ENCODE peak calls at places on chromosomes 12 and 14, in ten cellular contexts. One of them, this sample, is unnamed.

GRCh38 chr14:64628940-64629403 is 75.3 kb upstream of the PLEKHG3 start:
- DNase-seq in prostate gland: no peak
- DNase-seq in foreskin fibroblast: peak
- DNase-seq in colonic mucosa: no peak
- DNase-seq in cardiac fibroblast: peak
- DNase-seq in HFF-Myc: peak
- DNase-seq in AG09309: peak
- DNase-seq in right lobe of liver: no peak
- DNase-seq in tibial artery: no peak
- DNase-seq in OCI-LY7: no peak
- DNase-seq in this sample: no peak

GRCh38 chr12:9669534-9669933 is at the start of gene CLEC2D:
- DNase-seq in foreskin fibroblast: no peak
- DNase-seq in cardiac fibroblast: no peak
- DNase-seq in AG09309: no peak
- DNase-seq in OCI-LY7: peak
- DNase-seq in tibial artery: no peak
- DNase-seq in right lobe of liver: no peak
- DNase-seq in colonic mucosa: no peak
- DNase-seq in HFF-Myc: no peak
- DNase-seq in prostate gland: no peak
- DNase-seq in this sample: peak

GRCh38 chr12:59115526-59115925 is 195.2 kb upstream of the LRIG3 start:
- DNase-seq in HFF-Myc: no peak
- DNase-seq in AG09309: peak
- DNase-seq in right lobe of liver: no peak
- DNase-seq in OCI-LY7: no peak
- DNase-seq in foreskin fibroblast: peak
- DNase-seq in tibial artery: no peak
- DNase-seq in colonic mucosa: no peak
- DNase-seq in cardiac fibroblast: no peak
- DNase-seq in prostate gland: no peak
- DNase-seq in this sample: no peak

GRCh38 chr12:54160807-54161480 is 27.8 kb downstream of the SMUG1 start:
- DNase-seq in cardiac fibroblast: no peak
- DNase-seq in prostate gland: peak
- DNase-seq in HFF-Myc: no peak
- DNase-seq in AG09309: no peak
- DNase-seq in right lobe of liver: no peak
- DNase-seq in OCI-LY7: no peak
- DNase-seq in colonic mucosa: no peak
- DNase-seq in foreskin fibroblast: no peak
- DNase-seq in tibial artery: no peak
- DNase-seq in this sample: no peak

GRCh38 chr14:61188196-61188595 is 92.9 kb downstream of the TMEM30B start:
- DNase-seq in prostate gland: peak
- DNase-seq in HFF-Myc: no peak
- DNase-seq in foreskin fibroblast: peak
- DNase-seq in AG09309: no peak
- DNase-seq in OCI-LY7: no peak
- DNase-seq in colonic mucosa: no peak
- DNase-seq in tibial artery: peak
- DNase-seq in right lobe of liver: peak
- DNase-seq in cardiac fibroblast: peak
- DNase-seq in this sample: no peak

GRCh38 chr12:31923063-31923412 is 36.2 kb upstream of the RESF1 start:
- DNase-seq in right lobe of liver: no peak
- DNase-seq in colonic mucosa: no peak
- DNase-seq in prostate gland: no peak
- DNase-seq in HFF-Myc: no peak
- DNase-seq in tibial artery: no peak
- DNase-seq in AG09309: no peak
- DNase-seq in OCI-LY7: peak
- DNase-seq in cardiac fibroblast: no peak
- DNase-seq in foreskin fibroblast: no peak
- DNase-seq in this sample: no peak

GRCh38 chr14:26444745-26445144 is 153.1 kb downstream of the NOVA1 start:
- DNase-seq in HFF-Myc: no peak
- DNase-seq in colonic mucosa: no peak
- DNase-seq in tibial artery: no peak
- DNase-seq in right lobe of liver: no peak
- DNase-seq in OCI-LY7: no peak
- DNase-seq in cardiac fibroblast: peak
- DNase-seq in foreskin fibroblast: no peak
- DNase-seq in AG09309: no peak
- DNase-seq in prostate gland: no peak
- DNase-seq in this sample: no peak

GRCh38 chr14:101246894-101247853 is 314.1 kb upstream of the DIO3 start:
- DNase-seq in cardiac fibroblast: no peak
- DNase-seq in HFF-Myc: no peak
- DNase-seq in colonic mucosa: peak
- DNase-seq in foreskin fibroblast: no peak
- DNase-seq in prostate gland: no peak
- DNase-seq in right lobe of liver: no peak
- DNase-seq in tibial artery: no peak
- DNase-seq in OCI-LY7: no peak
- DNase-seq in AG09309: no peak
- DNase-seq in this sample: no peak

GRCh38 chr14:44374906-44375305 is 132.2 kb downstream of the FSCB start:
- DNase-seq in tibial artery: no peak
- DNase-seq in AG09309: no peak
- DNase-seq in HFF-Myc: no peak
- DNase-seq in colonic mucosa: no peak
- DNase-seq in right lobe of liver: no peak
- DNase-seq in foreskin fibroblast: no peak
- DNase-seq in prostate gland: no peak
- DNase-seq in OCI-LY7: no peak
- DNase-seq in cardiac fibroblast: no peak
- DNase-seq in this sample: no peak

DNA sequence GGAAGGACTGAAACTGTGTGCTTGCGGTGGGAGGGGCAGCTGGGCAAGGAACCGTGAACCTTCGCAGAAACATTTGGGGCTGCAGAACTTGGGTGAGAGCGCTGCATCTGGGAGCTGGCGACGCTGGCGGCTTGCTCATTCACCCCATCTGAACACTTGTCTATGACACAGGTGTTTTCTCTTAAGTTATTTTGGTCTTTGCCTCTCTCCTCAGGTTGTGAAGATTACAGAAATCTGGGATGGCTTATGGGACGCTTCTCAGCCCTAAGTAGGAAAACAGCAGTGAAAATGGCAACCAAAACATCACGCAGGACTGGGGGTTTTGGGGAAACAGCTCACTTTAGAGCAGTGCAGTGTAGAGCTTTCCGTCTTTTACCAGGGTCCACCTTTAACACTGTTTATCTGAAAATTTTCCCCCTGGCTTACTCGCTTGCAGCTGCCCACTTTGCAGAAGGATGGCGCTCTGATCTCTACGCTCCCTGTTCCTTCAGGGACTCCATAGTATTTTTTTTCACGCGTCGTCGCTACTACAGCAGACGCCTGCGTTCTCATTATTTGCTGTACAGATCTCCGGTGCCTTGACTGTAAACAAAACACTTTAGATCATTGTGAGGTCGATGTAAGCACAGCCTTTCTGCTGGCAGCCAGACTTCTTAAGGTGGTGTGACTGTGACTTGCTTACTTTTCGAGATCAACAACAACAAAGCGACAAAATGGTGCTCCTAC is 2.7 kb upstream of the CDKN1B start:
- DNase-seq in tibial artery: no peak
- DNase-seq in HFF-Myc: no peak
- DNase-seq in colonic mucosa: peak
- DNase-seq in prostate gland: peak
- DNase-seq in foreskin fibroblast: no peak
- DNase-seq in right lobe of liver: peak
- DNase-seq in AG09309: no peak
- DNase-seq in OCI-LY7: peak
- DNase-seq in cardiac fibroblast: peak
- DNase-seq in this sample: peak
- TF ChIP-seq CTCF in tibial artery: no peak
- TF ChIP-seq CTCF in HFF-Myc: peak
- TF ChIP-seq CTCF in colonic mucosa: peak
- TF ChIP-seq CTCF in prostate gland: peak
- TF ChIP-seq CTCF in foreskin fibroblast: peak
- TF ChIP-seq CTCF in right lobe of liver: no peak
- TF ChIP-seq CTCF in AG09309: no peak
- TF ChIP-seq CTCF in OCI-LY7: peak
- TF ChIP-seq CTCF in cardiac fibroblast: peak
- TF ChIP-seq CTCF in this sample: peak

GRCh38 chr12:124165695-124166094 is 129.2 kb upstream of the RFLNA start:
- DNase-seq in right lobe of liver: no peak
- DNase-seq in foreskin fibroblast: no peak
- DNase-seq in AG09309: no peak
- DNase-seq in HFF-Myc: no peak
- DNase-seq in OCI-LY7: no peak
- DNase-seq in colonic mucosa: no peak
- DNase-seq in prostate gland: no peak
- DNase-seq in cardiac fibroblast: no peak
- DNase-seq in tibial artery: no peak
- DNase-seq in this sample: no peak

GRCh38 chr12:124160102-124160501 is 134.8 kb upstream of the RFLNA start:
- DNase-seq in colonic mucosa: no peak
- DNase-seq in HFF-Myc: no peak
- DNase-seq in foreskin fibroblast: no peak
- DNase-seq in prostate gland: no peak
- DNase-seq in cardiac fibroblast: peak
- DNase-seq in AG09309: no peak
- DNase-seq in right lobe of liver: no peak
- DNase-seq in tibial artery: no peak
- DNase-seq in OCI-LY7: no peak
- DNase-seq in this sample: no peak

GRCh38 chr12:124159655-124160054 is 135.2 kb upstream of the RFLNA start:
- DNase-seq in cardiac fibroblast: no peak
- DNase-seq in HFF-Myc: no peak
- DNase-seq in AG09309: no peak
- DNase-seq in tibial artery: no peak
- DNase-seq in prostate gland: no peak
- DNase-seq in right lobe of liver: no peak
- DNase-seq in OCI-LY7: no peak
- DNase-seq in colonic mucosa: peak
- DNase-seq in foreskin fibroblast: no peak
- DNase-seq in this sample: no peak

GRCh38 chr12:124167141-124167540 is 127.8 kb upstream of the RFLNA start:
- DNase-seq in foreskin fibroblast: no peak
- DNase-seq in OCI-LY7: no peak
- DNase-seq in cardiac fibroblast: no peak
- DNase-seq in colonic mucosa: no peak
- DNase-seq in AG09309: no peak
- DNase-seq in HFF-Myc: no peak
- DNase-seq in tibial artery: no peak
- DNase-seq in prostate gland: no peak
- DNase-seq in right lobe of liver: no peak
- DNase-seq in this sample: no peak

DNA sequence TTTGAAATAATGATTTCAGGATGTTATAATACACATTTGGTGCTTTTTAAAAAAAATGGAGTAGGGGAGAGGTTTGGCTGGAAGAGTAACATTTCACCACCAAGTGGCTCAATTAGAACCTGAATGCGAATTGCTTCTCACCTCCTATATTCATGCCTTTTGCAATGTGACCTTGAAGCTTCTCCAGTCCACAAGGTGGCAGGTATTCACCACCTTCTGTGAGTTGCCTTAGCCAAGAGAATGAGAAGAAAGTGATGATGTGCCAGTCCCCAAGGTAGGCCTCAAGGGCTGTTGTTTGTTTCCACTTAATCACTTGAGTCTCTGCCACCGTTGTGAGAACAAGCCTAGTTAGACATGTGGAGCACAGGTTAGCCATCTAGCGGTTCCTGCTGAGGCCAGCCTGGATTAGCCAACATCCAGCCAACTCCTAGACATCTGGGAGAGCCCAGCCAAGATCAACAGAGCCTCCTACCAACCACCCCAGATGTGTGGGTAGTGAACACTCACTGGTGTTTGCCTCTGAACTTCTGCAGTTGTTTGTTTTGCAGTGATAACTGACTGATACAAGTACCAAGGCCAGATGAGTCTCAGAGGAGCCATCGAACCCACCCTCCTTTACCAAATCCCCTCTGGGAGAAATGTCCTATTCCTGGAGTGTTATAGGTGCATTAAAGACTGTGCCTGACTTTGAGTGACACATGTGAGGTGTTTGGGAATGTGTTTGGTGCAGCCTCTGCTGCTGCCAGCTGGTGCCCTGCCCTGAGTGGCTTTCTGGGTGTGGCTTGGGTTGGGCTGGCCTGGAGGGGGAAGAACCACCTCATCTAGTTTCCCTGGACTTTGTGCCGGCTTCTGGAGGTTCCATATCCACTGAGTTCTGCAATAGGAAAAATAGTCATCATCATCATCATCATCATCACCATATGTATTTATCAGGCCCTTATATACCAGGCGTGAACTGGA is 132.5 kb upstream of the RFLNA start:
- DNase-seq in AG09309: no peak
- DNase-seq in prostate gland: no peak
- DNase-seq in foreskin fibroblast: no peak
- DNase-seq in right lobe of liver: no peak
- DNase-seq in OCI-LY7: peak
- DNase-seq in cardiac fibroblast: no peak
- DNase-seq in tibial artery: no peak
- DNase-seq in HFF-Myc: no peak
- DNase-seq in colonic mucosa: peak
- DNase-seq in this sample: no peak
- TF ChIP-seq CTCF in AG09309: no peak
- TF ChIP-seq CTCF in prostate gland: peak
- TF ChIP-seq CTCF in foreskin fibroblast: no peak
- TF ChIP-seq CTCF in right lobe of liver: no peak
- TF ChIP-seq CTCF in OCI-LY7: peak
- TF ChIP-seq CTCF in cardiac fibroblast: no peak
- TF ChIP-seq CTCF in tibial artery: no peak
- TF ChIP-seq CTCF in HFF-Myc: no peak
- TF ChIP-seq CTCF in colonic mucosa: no peak
- TF ChIP-seq CTCF in this sample: no peak

GRCh38 chr12:48903982-48904411 is 21.3 kb downstream of the FKBP11 start:
- DNase-seq in tibial artery: peak
- DNase-seq in OCI-LY7: peak
- DNase-seq in AG09309: no peak
- DNase-seq in HFF-Myc: peak
- DNase-seq in colonic mucosa: peak
- DNase-seq in right lobe of liver: peak
- DNase-seq in prostate gland: peak
- DNase-seq in foreskin fibroblast: peak
- DNase-seq in cardiac fibroblast: peak
- DNase-seq in this sample: peak
- TF ChIP-seq CTCF in tibial artery: peak
- TF ChIP-seq CTCF in OCI-LY7: peak
- TF ChIP-seq CTCF in AG09309: peak
- TF ChIP-seq CTCF in HFF-Myc: peak
- TF ChIP-seq CTCF in colonic mucosa: peak
- TF ChIP-seq CTCF in right lobe of liver: peak
- TF ChIP-seq CTCF in prostate gland: peak
- TF ChIP-seq CTCF in foreskin fibroblast: peak
- TF ChIP-seq CTCF in cardiac fibroblast: peak
- TF ChIP-seq CTCF in this sample: peak

DNA sequence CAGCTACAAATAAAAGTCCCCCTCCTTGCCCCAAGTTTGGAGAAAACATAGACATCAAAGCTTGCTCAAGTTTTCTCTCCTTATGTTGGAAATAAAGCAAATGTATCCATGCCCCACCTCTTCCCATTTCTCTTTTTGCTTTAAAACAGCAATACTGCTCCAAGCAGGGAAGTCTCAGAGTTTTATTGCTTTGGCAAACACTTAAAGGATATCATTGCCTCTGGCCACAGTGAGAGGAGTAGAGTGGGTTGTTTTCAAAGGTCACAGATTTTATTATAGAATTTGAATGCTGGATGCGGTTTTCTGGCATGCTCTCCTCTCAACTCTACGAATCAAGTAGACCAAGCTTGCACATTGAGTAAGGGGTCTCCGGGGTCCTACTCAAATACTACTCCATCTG is 149.7 kb downstream of the TTC7B start:
- DNase-seq in OCI-LY7: no peak
- DNase-seq in tibial artery: no peak
- DNase-seq in right lobe of liver: no peak
- DNase-seq in AG09309: no peak
- DNase-seq in prostate gland: no peak
- DNase-seq in colonic mucosa: peak
- DNase-seq in foreskin fibroblast: no peak
- DNase-seq in cardiac fibroblast: no peak
- DNase-seq in HFF-Myc: no peak
- DNase-seq in this sample: no peak
- TF ChIP-seq CTCF in OCI-LY7: no peak
- TF ChIP-seq CTCF in tibial artery: no peak
- TF ChIP-seq CTCF in right lobe of liver: no peak
- TF ChIP-seq CTCF in AG09309: no peak
- TF ChIP-seq CTCF in prostate gland: no peak
- TF ChIP-seq CTCF in colonic mucosa: no peak
- TF ChIP-seq CTCF in foreskin fibroblast: no peak
- TF ChIP-seq CTCF in cardiac fibroblast: no peak
- TF ChIP-seq CTCF in HFF-Myc: no peak
- TF ChIP-seq CTCF in this sample: no peak

This sample was measured in GM20000.